ENCODE peak calls at places on chromosomes 7 and 10, in ten cellular contexts. F is breast epithelium, Q is IMR-90, R is H1, W is adrenal gland, C is body of pancreas, U is uterus, Y is heart left ventricle, B is A549, G is right lobe of liver. D is an unnamed sample.

GRCh38 chr7:51290702-51291290 is 25.8 kb downstream of the COBL start:
- DNase-seq in F (no peak), Q (no peak), R (no peak), W (no peak), C (no peak), U (no peak), Y (no peak), B (no peak), G (no peak), D (no peak)

GRCh38 chr10:108392286-108392685 is 1227.8 kb upstream of the SORCS1 start:
- DNase-seq in F (no peak), Q (peak), R (no peak), W (no peak), C (no peak), U (no peak), Y (no peak), B (no peak), G (no peak), D (no peak)

GRCh38 chr7:95577137-95577536 is 19.2 kb downstream of the PDK4 start:
- DNase-seq in F (no peak), Q (no peak), R (peak), W (peak), C (no peak), U (no peak), Y (no peak), B (peak), G (no peak), D (no peak)

GRCh38 chr7:100951888-100952560 is 2.7 kb downstream of the MUC3A start:
- DNase-seq in F (no peak), Q (no peak), R (no peak), W (no peak), C (no peak), U (no peak), Y (no peak), B (no peak), G (no peak), D (no peak)

GRCh38 chr10:31466313-31466712 is 147.3 kb downstream of the ZEB1 start:
- DNase-seq in F (no peak), Q (no peak), R (no peak), W (no peak), C (no peak), U (no peak), Y (no peak), B (no peak), G (no peak), D (no peak)

GRCh38 chr10:133379152-133379800 is at the start of gene PAOX:
- DNase-seq in F (no peak), Q (peak), R (peak), W (peak), C (peak), U (peak), Y (peak), B (peak), G (peak), D (no peak)

GRCh38 chr7:121960678-121961461 is 87.9 kb downstream of the PTPRZ1 start:
- DNase-seq in F (no peak), Q (peak), R (no peak), W (no peak), C (no peak), U (no peak), Y (no peak), B (no peak), G (no peak), D (no peak)

GRCh38 chr10:33010132-33011037 is 52.4 kb upstream of the ITGB1 start:
- DNase-seq in F (no peak), Q (peak), R (no peak), W (no peak), C (no peak), U (no peak), Y (no peak), B (peak), G (no peak), D (no peak)

GRCh38 chr10:18179901-18180300 is 39.7 kb downstream of the CACNB2 start:
- DNase-seq in F (no peak), Q (peak), R (no peak), W (peak), C (peak), U (peak), Y (peak), B (no peak), G (no peak), D (no peak)

GRCh38 chr10:132384618-132385510 is 12.1 kb upstream of the PWWP2B start:
- DNase-seq in F (no peak), Q (no peak), R (no peak), W (peak), C (peak), U (peak), Y (no peak), B (no peak), G (peak), D (peak)

GRCh38 chr10:59387951-59388431 is 25.6 kb upstream of the FAM13C start:
- DNase-seq in F (no peak), Q (peak), R (no peak), W (no peak), C (no peak), U (no peak), Y (no peak), B (no peak), G (no peak), D (no peak)

GRCh38 chr10:80356563-80356999 is at the start of the genes DYDC1 and DYDC2:
- DNase-seq in F (peak), Q (no peak), R (peak), W (peak), C (peak), U (no peak), Y (peak), B (no peak), G (peak), D (no peak)

GRCh38 chr7:25804154-25804553 is 347.8 kb upstream of the NFE2L3 start:
- DNase-seq in F (no peak), Q (no peak), R (no peak), W (no peak), C (no peak), U (no peak), Y (no peak), B (no peak), G (no peak), D (no peak)

GRCh38 chr7:149598721-149599308 is 101.2 kb upstream of the ZNF746 start:
- DNase-seq in F (no peak), Q (peak), R (peak), W (peak), C (peak), U (no peak), Y (no peak), B (peak), G (no peak), D (peak)

GRCh38 chr7:95690367-95690947 is 81.9 kb upstream of the DYNC1I1 start:
- DNase-seq in F (no peak), Q (peak), R (no peak), W (peak), C (no peak), U (no peak), Y (peak), B (peak), G (no peak), D (no peak)

GRCh38 chr7:44307301-44307900 is 18.0 kb downstream of the CAMK2B start:
- DNase-seq in F (peak), Q (peak), R (peak), W (no peak), C (no peak), U (no peak), Y (no peak), B (peak), G (no peak), D (peak)

GRCh38 chr10:69496352-69497234 is 45.3 kb downstream of the TSPAN15 start:
- DNase-seq in F (peak), Q (no peak), R (no peak), W (no peak), C (no peak), U (peak), Y (no peak), B (no peak), G (peak), D (peak)

GRCh38 chr7:36281945-36282727 is 107.5 kb upstream of the ANLN start:
- DNase-seq in F (no peak), Q (peak), R (no peak), W (no peak), C (no peak), U (no peak), Y (no peak), B (no peak), G (peak), D (no peak)

GRCh38 chr7:95276114-95276513 is 48.2 kb downstream of the PON1 start:
- DNase-seq in F (no peak), Q (no peak), R (no peak), W (peak), C (no peak), U (no peak), Y (no peak), B (no peak), G (no peak), D (no peak)

DNA sequence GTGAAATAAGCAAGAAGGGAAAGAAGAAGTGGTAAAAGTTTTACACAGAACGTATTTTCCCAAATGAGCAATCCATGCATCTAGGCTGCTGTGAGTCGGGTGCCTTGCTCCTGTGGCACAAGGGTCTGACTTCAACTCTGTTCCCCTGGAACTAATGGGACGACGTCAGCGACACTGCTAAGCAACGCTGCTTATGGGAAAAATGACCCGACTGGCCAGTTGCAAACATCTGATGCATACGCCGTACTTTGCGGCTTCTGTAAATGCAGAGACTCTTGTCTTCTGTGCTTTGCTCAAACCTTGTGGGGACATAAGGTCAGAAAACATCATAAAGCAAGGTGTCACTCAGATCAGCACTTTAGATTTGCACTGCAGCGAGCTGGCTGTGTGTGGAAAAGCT is 66.2 kb downstream of the MPP7 start:
- DNase-seq in F (no peak), Q (no peak), R (no peak), W (no peak), C (no peak), U (no peak), Y (no peak), B (no peak), G (no peak), D (no peak)
- TF ChIP-seq POLR2A in F (no peak), Q (no peak), R (no peak), W (no peak), C (no peak), U (no peak), Y (no peak), B (no peak), G (no peak), D (no peak)

DNA sequence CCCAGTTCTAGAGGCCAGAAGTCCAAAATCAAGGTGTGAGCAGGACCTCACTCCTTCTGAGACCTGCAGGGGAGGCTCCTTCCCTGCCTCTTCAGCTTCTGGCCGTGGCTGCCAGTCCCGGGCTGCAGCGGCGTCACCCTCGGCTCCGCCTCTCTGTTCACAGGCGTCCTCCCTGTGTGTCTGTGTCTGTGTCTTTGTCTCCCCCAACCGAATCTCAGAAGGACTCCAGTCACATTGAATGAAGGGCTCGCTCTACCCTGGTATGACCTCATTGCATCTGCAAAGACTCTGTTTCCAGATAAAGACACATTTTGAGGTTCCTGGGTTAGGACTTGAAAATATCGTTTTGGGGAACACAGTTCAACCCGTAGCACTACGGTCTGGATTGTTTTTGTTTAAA is 33.1 kb upstream of the GALNT11 start:
- DNase-seq in F (peak), Q (no peak), R (peak), W (peak), C (peak), U (peak), Y (peak), B (peak), G (peak), D (peak)
- TF ChIP-seq CTCF in F (no peak), Q (no peak), R (peak), W (peak), C (peak), U (no peak), Y (no peak), B (peak), G (no peak), D (no peak)

GRCh38 chr7:135186841-135187253 is 16.3 kb upstream of the CYREN start:
- DNase-seq in F (no peak), Q (no peak), R (no peak), W (no peak), C (no peak), U (no peak), Y (no peak), B (no peak), G (no peak), D (no peak)

GRCh38 chr7:135186261-135186540 is 15.7 kb upstream of the CYREN start:
- DNase-seq in F (no peak), Q (no peak), R (no peak), W (no peak), C (no peak), U (no peak), Y (no peak), B (no peak), G (no peak), D (no peak)

GRCh38 chr7:135189221-135189662 is 18.7 kb upstream of the CYREN start:
- DNase-seq in F (no peak), Q (no peak), R (no peak), W (no peak), C (peak), U (no peak), Y (no peak), B (no peak), G (peak), D (no peak)

GRCh38 chr7:135189961-135190360 is 19.5 kb upstream of the CYREN start:
- DNase-seq in F (no peak), Q (no peak), R (no peak), W (peak), C (no peak), U (no peak), Y (no peak), B (no peak), G (no peak), D (no peak)

DNA sequence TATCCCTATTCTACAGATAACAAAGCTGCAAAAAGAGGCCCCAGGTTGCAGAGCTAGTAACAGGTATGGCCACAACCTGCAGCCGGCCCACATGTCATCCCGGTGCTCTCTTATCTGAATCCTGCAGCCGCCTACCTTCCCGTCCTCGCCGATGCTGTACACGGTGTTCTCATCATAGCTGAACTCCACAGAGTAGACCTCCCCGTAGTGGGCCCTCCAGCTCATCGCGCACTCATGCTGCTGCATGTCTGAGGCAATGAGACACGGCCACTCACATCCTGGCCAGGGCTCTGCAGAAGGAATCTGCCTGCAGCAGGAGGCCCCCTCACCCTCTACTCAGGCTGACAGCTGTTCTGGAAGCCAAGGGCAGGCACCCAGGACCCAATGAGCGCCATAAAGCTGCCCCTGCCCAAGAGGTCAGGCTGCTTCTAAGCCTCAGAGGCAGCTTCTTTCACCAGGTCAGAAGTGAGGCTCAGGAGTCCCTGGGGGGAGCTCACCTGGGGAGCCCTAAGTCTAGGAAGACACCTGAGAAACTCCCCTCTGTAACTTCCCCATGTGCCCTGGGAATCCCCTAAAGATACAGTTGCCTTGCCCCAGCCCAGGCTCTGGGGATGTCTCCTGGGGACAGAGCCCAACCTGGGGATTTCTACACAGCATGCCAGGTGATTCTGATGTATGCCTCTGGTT is 17.9 kb upstream of the CYREN start:
- DNase-seq in F (no peak), Q (no peak), R (no peak), W (no peak), C (peak), U (no peak), Y (no peak), B (no peak), G (no peak), D (peak)
- TF ChIP-seq POLR2A in F (no peak), Q (no peak), R (no peak), W (no peak), C (no peak), U (no peak), Y (no peak), B (no peak), G (no peak), D (no peak)

DNA sequence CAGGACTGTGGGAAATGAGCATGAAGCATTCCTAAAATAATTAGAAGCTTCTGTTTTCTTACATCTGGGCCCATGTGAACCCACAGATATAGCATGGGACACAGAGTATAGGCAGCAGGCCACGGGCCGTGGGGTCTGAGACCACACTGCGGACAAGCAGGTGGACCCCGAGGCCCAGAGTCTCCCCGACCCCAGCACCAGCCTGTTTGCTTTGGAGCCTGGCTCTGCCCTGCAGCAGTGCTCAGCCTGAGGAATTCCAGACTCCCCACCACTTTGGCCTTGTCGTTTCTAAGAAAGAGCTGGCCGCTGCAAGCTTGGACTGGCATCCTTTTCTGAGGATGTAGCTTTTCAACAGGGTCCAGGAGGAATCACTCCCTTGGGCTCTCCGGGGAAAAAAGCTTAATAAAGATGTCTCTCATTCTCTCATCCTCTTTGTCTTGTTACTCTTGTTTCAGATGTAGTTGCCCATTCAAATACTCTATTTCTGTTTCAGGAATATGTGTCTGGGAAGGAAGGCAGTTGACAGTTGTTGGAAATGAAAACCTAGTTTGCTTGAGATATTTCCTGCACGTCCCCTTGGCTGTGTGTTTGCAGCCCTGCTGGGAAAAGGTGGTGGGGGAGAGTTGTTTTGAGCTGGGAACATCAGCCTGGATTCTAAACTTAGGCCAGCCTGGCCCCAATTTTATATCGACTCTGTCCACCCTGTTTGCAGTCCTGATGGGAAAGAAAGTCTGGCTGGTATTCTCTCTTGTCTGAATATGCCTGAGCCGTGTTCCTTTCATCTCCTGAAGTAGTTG is 178.9 kb downstream of the CCDC3 start:
- DNase-seq in F (no peak), Q (no peak), R (no peak), W (no peak), C (no peak), U (no peak), Y (no peak), B (no peak), G (no peak), D (no peak)
- TF ChIP-seq CTCF in F (no peak), Q (no peak), R (no peak), W (no peak), C (no peak), U (no peak), Y (no peak), B (no peak), G (no peak), D (no peak)

GRCh38 chr7:107269815-107270214 is 101.0 kb downstream of the HBP1 start:
- DNase-seq in F (no peak), Q (no peak), R (no peak), W (no peak), C (no peak), U (no peak), Y (no peak), B (no peak), G (no peak), D (no peak)

GRCh38 chr7:107268593-107268992 is 99.8 kb downstream of the HBP1 start:
- DNase-seq in F (no peak), Q (no peak), R (no peak), W (no peak), C (no peak), U (no peak), Y (no peak), B (no peak), G (no peak), D (no peak)

GRCh38 chr7:107264723-107265122 is 95.9 kb downstream of the HBP1 start:
- DNase-seq in F (no peak), Q (no peak), R (no peak), W (no peak), C (no peak), U (no peak), Y (no peak), B (no peak), G (no peak), D (no peak)

GRCh38 chr7:107262857-107263256 is 94.1 kb downstream of the HBP1 start:
- DNase-seq in F (no peak), Q (peak), R (no peak), W (no peak), C (no peak), U (no peak), Y (no peak), B (no peak), G (no peak), D (no peak)

GRCh38 chr7:107267138-107267537 is 98.3 kb downstream of the HBP1 start:
- DNase-seq in F (no peak), Q (no peak), R (no peak), W (no peak), C (no peak), U (no peak), Y (no peak), B (no peak), G (no peak), D (no peak)
- TF ChIP-seq POLR2A in F (no peak), Q (no peak), R (no peak), W (no peak), C (no peak), U (no peak), Y (no peak), B (no peak), G (no peak), D (no peak)

D was measured in lower leg skin.